ENCODE peak calls at places on chromosomes 4 and X, in nine cellular contexts. D, N, S, Q, I, C, J, M and L are unnamed samples.

GRCh38 chr4:168659971-168660465 is 163.2 kb downstream of the PALLD start:
- DNase-seq in S (no peak), Q (no peak), N (no peak), C (no peak), D (no peak), M (no peak), J (no peak), I (no peak), L (no peak)

GRCh38 chrX:123013141-123013540 is 170.9 kb upstream of the GRIA3 start:
- DNase-seq in Q (no peak), C (peak), I (no peak), D (no peak), M (no peak), J (no peak), N (no peak), S (no peak), L (no peak)

GRCh38 chr4:87068591-87069021 is 133.8 kb downstream of the AFF1 start:
- DNase-seq in C (no peak), D (no peak), M (peak), Q (peak), S (no peak), I (no peak), N (no peak), J (no peak), L (no peak)

GRCh38 chr4:102687373-102687981 is 73.3 kb downstream of the MANBA start:
- DNase-seq in D (no peak), M (no peak), C (peak), S (no peak), Q (no peak), J (no peak), I (peak), N (no peak), L (no peak)

GRCh38 chrX:45743081-45743533 is 542.4 kb upstream of the DIPK2B start:
- DNase-seq in C (peak), Q (no peak), N (no peak), I (peak), S (no peak), D (no peak), M (no peak), J (no peak), L (no peak)

GRCh38 chrX:70449457-70449966 is 4.9 kb downstream of the DLG3 start:
- DNase-seq in C (no peak), J (no peak), S (no peak), N (no peak), M (no peak), I (no peak), Q (no peak), D (no peak), L (no peak)

GRCh38 chrX:739611-740010 is 109.0 kb downstream of the SHOX start:
- DNase-seq in M (no peak), C (no peak), Q (no peak), I (no peak), D (no peak), S (no peak), N (no peak), J (no peak), L (no peak)

GRCh38 chrX:23953908-23954269 is 46.1 kb downstream of the CXorf58 start:
- DNase-seq in Q (no peak), I (no peak), C (no peak), D (no peak), N (no peak), S (no peak), J (no peak), M (no peak), L (no peak)

GRCh38 chrX:24332868-24333267 is 19.0 kb upstream of the SUPT20HL2 start:
- DNase-seq in J (no peak), N (no peak), I (no peak), C (no peak), S (no peak), M (no peak), Q (peak), D (no peak), L (no peak)

GRCh38 chr4:140298001-140298400 is 75.4 kb upstream of the SCOC start:
- DNase-seq in Q (no peak), N (no peak), S (no peak), D (no peak), M (no peak), J (peak), C (no peak), I (no peak), L (no peak)

GRCh38 chr4:168514249-168514852 is 17.5 kb downstream of the PALLD start:
- DNase-seq in Q (peak), D (no peak), C (peak), J (no peak), M (no peak), N (no peak), S (no peak), I (peak), L (no peak)

GRCh38 chr4:45350438-45350837 is 624.1 kb upstream of the GNPDA2 start:
- DNase-seq in S (no peak), I (peak), M (no peak), J (no peak), C (peak), Q (peak), D (no peak), N (no peak), L (no peak)

GRCh38 chrX:37746268-37746931 is 33.5 kb upstream of the CYBB start:
- DNase-seq in Q (no peak), I (peak), J (no peak), C (no peak), D (no peak), M (no peak), S (no peak), N (no peak), L (no peak)

GRCh38 chr4:88616275-88616996 is 24.2 kb downstream of the HERC3 start:
- DNase-seq in Q (peak), C (peak), N (no peak), S (no peak), J (no peak), M (no peak), D (no peak), I (peak), L (no peak)

GRCh38 chr4:71396382-71396781 is 57.6 kb downstream of the SLC4A4 start:
- DNase-seq in D (no peak), J (no peak), M (no peak), S (no peak), I (peak), Q (no peak), C (peak), N (no peak), L (no peak)

GRCh38 chr4:146638801-146639351 is at the start of gene POU4F2:
- DNase-seq in S (no peak), D (no peak), I (peak), C (peak), N (no peak), J (no peak), M (no peak), Q (peak), L (peak)

GRCh38 chrX:68945603-68946228 is 116.9 kb downstream of the EFNB1 start:
- DNase-seq in D (no peak), Q (peak), C (peak), S (no peak), M (no peak), N (no peak), I (peak), J (no peak), L (peak)

GRCh38 chrX:70480660-70481018 is 36.0 kb downstream of the DLG3 start:
- DNase-seq in N (no peak), I (no peak), Q (peak), D (peak), J (no peak), C (no peak), M (peak), S (no peak), L (no peak)

GRCh38 chrX:20680998-20681397 is 414.3 kb upstream of the RPS6KA3 start:
- DNase-seq in J (no peak), D (no peak), C (peak), I (no peak), Q (peak), N (no peak), M (no peak), S (no peak), L (no peak)

GRCh38 chr4:188282620-188283232 is 143.5 kb downstream of the TRIML1 start:
- DNase-seq in S (no peak), C (no peak), N (no peak), D (no peak), M (no peak), I (no peak), Q (no peak), J (no peak), L (peak)

GRCh38 chr4:22476011-22476410 is 39.9 kb downstream of the ADGRA3 start:
- DNase-seq in D (no peak), I (no peak), N (no peak), Q (no peak), S (no peak), M (no peak), J (no peak), C (no peak), L (no peak)

GRCh38 chr4:156677136-156677535 is 294.5 kb downstream of the PDGFC start:
- DNase-seq in D (no peak), M (peak), S (no peak), J (no peak), Q (peak), I (peak), C (peak), N (no peak), L (no peak)
- TF ChIP-seq CTCF in D (no peak), M (peak), S (peak), J (no peak), Q (peak), I (peak), C (peak), N (no peak), L (peak)

DNA sequence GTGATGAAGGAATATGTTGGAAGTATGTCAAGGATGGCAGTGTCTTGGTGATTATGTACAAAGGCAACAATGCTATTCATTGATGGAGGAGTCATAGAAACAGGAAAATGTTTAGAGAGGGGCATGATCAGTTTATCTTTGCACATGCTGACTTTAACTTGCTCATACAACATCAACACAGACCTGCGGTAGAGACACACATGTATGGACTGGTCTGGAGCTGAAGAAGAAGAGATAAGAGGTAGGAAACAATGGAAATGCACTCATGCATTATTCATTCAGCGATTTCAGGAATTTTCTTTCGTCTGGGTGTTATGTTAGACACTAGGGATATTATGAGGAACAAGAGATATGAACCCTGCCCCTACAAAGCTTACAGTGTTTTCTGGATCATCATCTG is 1252.3 kb upstream of the TENM3 start:
- DNase-seq in M (no peak), S (no peak), D (no peak), Q (no peak), I (no peak), C (no peak), N (no peak), J (no peak), L (no peak)
- TF ChIP-seq CTCF in M (no peak), S (no peak), D (no peak), Q (no peak), I (no peak), C (no peak), N (no peak), J (no peak), L (no peak)

GRCh38 chr4:184284742-184285141 is 67.1 kb upstream of the ENPP6 start:
- DNase-seq in J (no peak), C (no peak), I (no peak), N (no peak), D (no peak), S (no peak), Q (no peak), M (no peak), L (no peak)

GRCh38 chr4:184288451-184289178 is 70.9 kb upstream of the ENPP6 start:
- DNase-seq in Q (no peak), M (peak), N (no peak), C (no peak), I (no peak), J (no peak), S (no peak), D (peak), L (no peak)

GRCh38 chr4:184286346-184286745 is 68.7 kb upstream of the ENPP6 start:
- DNase-seq in C (peak), S (no peak), N (no peak), D (peak), I (no peak), Q (peak), J (no peak), M (no peak), L (no peak)

GRCh38 chr4:184289179-184289535 is 71.5 kb upstream of the ENPP6 start:
- DNase-seq in S (no peak), C (no peak), D (no peak), J (no peak), I (no peak), N (no peak), M (no peak), Q (no peak), L (no peak)

GRCh38 chr4:184287697-184288255 is 70.1 kb upstream of the ENPP6 start:
- DNase-seq in N (no peak), Q (peak), D (no peak), C (peak), I (peak), J (no peak), M (peak), S (no peak), L (no peak)
- TF ChIP-seq CTCF in N (no peak), Q (peak), D (no peak), C (peak), I (peak), J (peak), M (peak), S (peak), L (no peak)

GRCh38 chrX:119181491-119181890 is 53.9 kb upstream of the KIAA1210 start:
- DNase-seq in M (peak), D (no peak), S (peak), Q (peak), J (no peak), N (no peak), C (no peak), I (no peak), L (no peak)
- TF ChIP-seq CTCF in M (no peak), D (no peak), S (peak), Q (peak), J (no peak), N (no peak), C (peak), I (peak), L (no peak)